ENCODE peak calls at places on chromosome 11, in seven cellular contexts. N is astrocyte of the spinal cord, Y is HFF-Myc, G is fibroblast of mammary gland, X is HL-60, Q is AG04450, V is cardiac fibroblast. P is an unnamed sample.

GRCh38 chr11:34344410-34345011 is 13.3 kb downstream of the ABTB2 start:
- DNase-seq in V (no peak), Q (no peak), Y (no peak), G (no peak), N (no peak), X (no peak), P (no peak)

GRCh38 chr11:118152020-118152551 is 537 bp downstream of the SCN4B start:
- DNase-seq in Q (no peak), N (no peak), X (no peak), V (no peak), Y (no peak), G (no peak), P (no peak)

GRCh38 chr11:28169816-28170215 is 61.6 kb downstream of the METTL15 start:
- DNase-seq in X (no peak), Y (no peak), V (peak; percentile 34), G (peak; percentile 51), N (peak; percentile 4), Q (no peak), P (no peak)

GRCh38 chr11:71372693-71373657 is 75.2 kb downstream of the DHCR7 start:
- DNase-seq in G (peak; percentile 51), N (peak; percentile 45), V (peak; percentile 36), Y (no peak), X (no peak), Q (peak; percentile 1), P (no peak)

GRCh38 chr11:121292503-121293275 is at the start of gene SC5D:
- DNase-seq in Y (peak; percentile 59), V (peak; percentile 92), G (peak; percentile 89), Q (peak; percentile 73), N (peak; percentile 95), X (peak; percentile 92), P (peak; percentile 64)

GRCh38 chr11:47485112-47485511 is 36.2 kb upstream of the RAPSN start:
- DNase-seq in N (no peak), Y (no peak), Q (no peak), G (no peak), V (no peak), X (no peak), P (no peak)

GRCh38 chr11:31764766-31765165 is 46.4 kb downstream of the PAX6 start:
- DNase-seq in Q (no peak), N (no peak), X (no peak), V (no peak), Y (no peak), G (no peak), P (no peak)

GRCh38 chr11:27213232-27213660 is 149.8 kb downstream of the CCDC34 start:
- DNase-seq in Q (peak; percentile 79), N (peak; percentile 92), X (no peak), Y (peak; percentile 98), V (peak; percentile 91), G (peak; percentile 94), P (no peak)

GRCh38 chr11:75655619-75656018 is 13.2 kb downstream of the MAP6 start:
- DNase-seq in X (no peak), Q (no peak), V (no peak), Y (no peak), G (no peak), N (peak; percentile 45), P (no peak)

GRCh38 chr11:88484873-88485621 is 147.5 kb upstream of the CTSC start:
- DNase-seq in Y (no peak), Q (no peak), N (no peak), V (peak; percentile 68), X (peak; percentile 60), G (peak; percentile 54), P (no peak)

GRCh38 chr11:75237050-75237449 is 3.5 kb upstream of the TPBGL start:
- DNase-seq in G (no peak), V (no peak), X (no peak), Y (no peak), N (no peak), Q (no peak), P (no peak)

GRCh38 chr11:45262900-45263299 is 23.2 kb downstream of the SYT13 start:
- DNase-seq in G (no peak), X (no peak), Y (no peak), N (no peak), Q (no peak), V (no peak), P (peak; percentile 43)

GRCh38 chr11:27471588-27472397 is 797 bp downstream of the LGR4 start:
- DNase-seq in N (no peak), Y (no peak), Q (no peak), X (peak; percentile 35), G (no peak), V (no peak), P (no peak)

DNA sequence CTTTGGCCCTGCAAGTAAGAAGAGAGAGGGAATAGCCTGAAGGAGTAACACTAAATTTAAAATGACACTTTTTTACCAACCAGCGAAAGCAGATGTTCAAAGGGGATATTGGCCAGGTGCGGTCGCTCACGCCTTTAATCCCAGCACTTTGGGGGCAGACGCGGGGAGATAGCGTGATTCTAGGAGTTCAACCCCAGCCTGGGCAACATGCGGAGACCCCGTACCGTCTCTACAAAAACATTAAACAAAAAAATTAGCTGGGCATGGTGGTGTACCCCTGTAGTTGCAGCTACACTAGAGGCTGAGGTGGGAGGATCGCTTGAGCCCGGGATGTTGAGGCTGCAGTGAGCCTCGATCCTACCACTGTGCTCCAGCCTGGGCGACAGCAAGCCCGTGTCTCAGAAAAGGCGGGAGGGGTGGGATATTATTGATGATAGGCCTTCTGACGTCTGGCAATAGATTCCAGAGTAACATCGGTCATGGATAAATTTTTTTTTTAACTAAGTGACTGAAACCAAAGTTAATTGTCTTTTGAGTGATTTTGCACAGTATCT is 1.1 kb upstream of the RAB30 start:
- DNase-seq in V (no peak), Q (no peak), G (no peak), X (no peak), N (no peak), Y (no peak), P (no peak)
- TF ChIP-seq CTCF in V (no peak), Q (no peak), G (no peak), X (no peak), N (no peak), Y (no peak), P (no peak)

GRCh38 chr11:77410076-77410827 is 63.6 kb downstream of the PAK1 start:
- DNase-seq in Q (no peak), V (no peak), X (peak; percentile 18), G (no peak), N (no peak), Y (no peak), P (no peak)

GRCh38 chr11:77413850-77414249 is 60.0 kb downstream of the PAK1 start:
- DNase-seq in G (no peak), Q (no peak), V (no peak), X (no peak), N (no peak), Y (no peak), P (no peak)

GRCh38 chr11:77411238-77411637 is 62.7 kb downstream of the PAK1 start:
- DNase-seq in G (peak; percentile 20), Q (no peak), Y (no peak), X (peak; percentile 70), V (peak; percentile 40), N (peak; percentile 19), P (no peak)

GRCh38 chr11:77412814-77413213 is 61.1 kb downstream of the PAK1 start:
- DNase-seq in N (no peak), Y (no peak), V (no peak), Q (no peak), X (no peak), G (no peak), P (no peak)

DNA sequence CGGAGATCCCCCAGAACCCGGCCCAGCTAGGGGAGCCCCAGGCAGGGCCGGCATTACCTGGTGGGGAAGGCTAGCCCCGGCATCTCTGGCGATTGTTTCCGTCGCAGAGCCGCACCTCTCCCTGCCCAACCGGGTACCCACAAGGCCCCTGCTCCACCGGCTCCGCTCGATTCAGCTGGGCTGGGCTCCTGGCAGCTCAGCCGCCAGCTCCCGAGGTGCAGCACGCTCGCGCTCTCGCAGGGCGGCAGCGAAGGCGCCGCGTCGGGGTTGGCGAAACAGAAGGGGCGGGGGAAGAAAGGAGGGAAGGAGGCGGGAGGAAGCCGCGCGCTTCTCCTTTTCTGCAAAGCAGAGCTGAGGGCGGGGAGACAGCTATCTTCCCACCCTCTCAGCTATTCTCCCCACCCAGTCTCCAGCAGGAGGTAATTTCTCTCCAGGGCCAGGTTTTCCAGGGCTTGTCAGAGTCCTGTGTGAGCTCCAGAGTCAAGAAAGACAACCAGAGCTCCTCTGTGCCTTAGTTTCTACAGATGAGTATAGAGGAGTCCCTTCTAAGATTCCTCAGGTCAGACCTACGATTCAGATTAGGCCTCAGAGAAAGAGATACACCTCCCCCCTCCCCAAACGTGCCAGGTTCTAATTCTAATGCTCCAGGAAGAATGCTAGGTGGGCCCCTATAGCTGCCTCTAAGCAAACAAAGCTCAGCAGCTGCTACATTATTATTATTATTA is 62.0 kb downstream of the PAK1 start:
- DNase-seq in X (peak; percentile 94), N (peak; percentile 92), Y (peak; percentile 42), Q (peak; percentile 50), V (peak; percentile 83), G (peak; percentile 80), P (peak; percentile 37)
- TF ChIP-seq CTCF in X (no peak), N (no peak), Y (no peak), Q (no peak), V (peak; percentile 3), G (no peak), P (no peak)

GRCh38 chr11:64053699-64054098 is 18.0 kb downstream of the FLRT1 start:
- DNase-seq in V (no peak), Y (no peak), N (no peak), X (no peak), G (no peak), Q (no peak), P (no peak)

GRCh38 chr11:64055077-64055476 is 19.3 kb downstream of the FLRT1 start:
- DNase-seq in X (no peak), V (no peak), N (no peak), Q (no peak), Y (no peak), G (no peak), P (no peak)

GRCh38 chr11:64051297-64051696 is 15.6 kb downstream of the FLRT1 start:
- DNase-seq in G (no peak), Q (no peak), X (no peak), Y (no peak), V (no peak), N (no peak), P (no peak)

GRCh38 chr11:64052436-64052835 is 16.7 kb downstream of the FLRT1 start:
- DNase-seq in Y (no peak), G (no peak), V (no peak), X (no peak), Q (no peak), N (no peak), P (no peak)

GRCh38 chr11:64052938-64053622 is 17.3 kb downstream of the FLRT1 start:
- DNase-seq in N (no peak), V (no peak), Y (no peak), Q (no peak), X (no peak), G (no peak), P (no peak)
- TF ChIP-seq CTCF in N (no peak), V (no peak), Y (no peak), Q (no peak), X (no peak), G (no peak), P (no peak)

DNA sequence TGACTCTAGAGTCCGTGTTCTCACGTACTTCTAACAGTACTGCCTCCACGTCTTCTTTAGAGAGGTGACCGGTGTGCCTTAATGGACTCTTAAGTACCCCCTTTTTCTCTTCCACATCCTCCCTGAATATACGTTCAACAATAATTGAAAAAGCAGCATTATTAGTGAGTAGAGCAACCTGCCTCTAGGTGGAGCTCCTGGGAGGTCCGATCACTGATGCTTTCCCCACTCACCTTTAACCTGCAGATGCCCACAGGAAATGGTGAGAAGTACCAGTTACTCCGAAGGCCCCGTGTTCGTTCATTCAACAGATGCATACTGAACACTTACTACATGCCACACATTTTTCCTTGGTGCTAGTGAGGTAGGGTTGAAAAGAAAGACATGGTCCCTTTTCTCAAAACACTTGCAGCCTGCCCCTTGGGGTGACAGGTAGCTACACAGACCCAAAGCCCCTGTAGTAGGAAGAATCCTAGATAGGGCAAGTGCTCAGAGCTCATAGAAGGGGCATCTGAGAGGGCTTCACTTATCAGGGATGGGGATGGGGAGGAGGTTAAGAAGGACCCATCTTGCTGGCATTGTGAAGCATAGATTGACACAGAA is 72.7 kb downstream of the FEZ1 start:
- DNase-seq in G (no peak), V (no peak), N (no peak), Y (no peak), Q (no peak), X (no peak), P (no peak)
- TF ChIP-seq CTCF in G (peak; percentile 31), V (peak; percentile 28), N (peak; percentile 48), Y (peak; percentile 34), Q (peak; percentile 45), X (peak; percentile 38), P (peak; percentile 28)

P was measured in D721Med.